ENCODE peak calls at places on chromosomes 12 and 14, in five cellular contexts. S is left cardiac atrium, J is EL, C is T-helper 1 cell, G is NCI-H2107. K is an unnamed sample.
A peak's percentile ranks its signal among the peaks of the same experiment; 100 is the strongest.

GRCh38 chr12:4991373-4991772 is 52.3 kb upstream of the KCNA5 start:
- DNase-seq in G (peak; percentile 69), S (no peak), C (no peak), J (no peak), K (no peak)

GRCh38 chr14:98408713-98409112 is 863.3 kb downstream of the BCL11B start:
- DNase-seq in G (no peak), J (no peak), C (no peak), S (no peak), K (no peak)

GRCh38 chr12:49565956-49566265 is 2.0 kb downstream of the MCRS1 start:
- DNase-seq in G (no peak), J (no peak), C (no peak), S (peak; percentile 18), K (peak; percentile 27)

GRCh38 chr12:12909995-12910391 is 18.6 kb downstream of the GPRC5A start:
- DNase-seq in C (no peak), G (no peak), S (no peak), J (no peak), K (no peak)

GRCh38 chr14:99517643-99518381 is 36.6 kb downstream of the CCNK start:
- DNase-seq in G (no peak), C (no peak), S (no peak), J (no peak), K (peak; percentile 63)

GRCh38 chr12:96434107-96434506 is 33.9 kb upstream of the CDK17 start:
- DNase-seq in J (peak; percentile 82), S (no peak), G (no peak), C (peak; percentile 62), K (no peak)

GRCh38 chr14:76306131-76306530 is 69.8 kb upstream of the ESRRB start:
- DNase-seq in C (no peak), J (no peak), S (no peak), G (no peak), K (no peak)

GRCh38 chr14:67456732-67457131 is 31.8 kb downstream of the TMEM229B start:
- DNase-seq in G (no peak), C (no peak), J (no peak), S (no peak), K (no peak)

GRCh38 chr12:111066744-111067437 is 146.5 kb upstream of the MYL2 start:
- DNase-seq in S (no peak), G (no peak), J (peak; percentile 9), C (no peak), K (peak; percentile 6)

GRCh38 chr12:130710001-130710732 is 5.9 kb downstream of the RIMBP2 start:
- DNase-seq in J (no peak), C (no peak), G (no peak), S (no peak), K (no peak)

GRCh38 chr12:124562796-124563181 is 4.6 kb downstream of the NCOR2 start:
- DNase-seq in S (no peak), C (no peak), G (no peak), J (no peak), K (no peak)

GRCh38 chr12:69468237-69469026 is 1.8 kb upstream of the FRS2 start:
- DNase-seq in S (no peak), C (no peak), J (peak; percentile 64), G (no peak), K (no peak)

GRCh38 chr14:88584451-88584850 is 21.6 kb downstream of the ZC3H14 start:
- DNase-seq in J (no peak), S (no peak), C (no peak), G (no peak), K (no peak)

GRCh38 chr12:9646794-9647622 is 22.5 kb upstream of the CLEC2D start:
- DNase-seq in G (no peak), C (no peak), J (peak; percentile 55), S (no peak), K (no peak)

GRCh38 chr12:27627123-27627835 is 69.0 kb upstream of the REP15 start:
- DNase-seq in S (no peak), J (peak; percentile 74), C (no peak), G (no peak), K (no peak)

GRCh38 chr14:88986146-88986841 is 161.8 kb downstream of the TTC8 start:
- DNase-seq in G (no peak), C (no peak), S (peak; percentile 33), J (peak; percentile 80), K (no peak)

GRCh38 chr12:92543872-92544271 is 158.9 kb upstream of the PLEKHG7 start:
- DNase-seq in S (no peak), C (no peak), J (no peak), G (no peak), K (no peak)

GRCh38 chr14:95829321-95829720 is 47.3 kb upstream of the TUNAR start:
- DNase-seq in J (no peak), G (no peak), C (no peak), S (no peak), K (no peak)

GRCh38 chr12:104073699-104074098 is 9.4 kb downstream of the HCFC2 start:
- DNase-seq in S (no peak), G (no peak), C (no peak), J (no peak), K (no peak)

GRCh38 chr14:58455593-58456265 is 28.2 kb downstream of the KIAA0586 start:
- DNase-seq in J (peak; percentile 85), S (no peak), C (no peak), G (no peak), K (no peak)